ENCODE peak calls at places on chromosomes 1 and 21, in six cellular contexts. G is left lung, S is progenitor cell of endocrine pancreas, L is AG09309, O is ovary, Q is A549. V is an unnamed sample.
A peak's percentile ranks its signal among the peaks of the same experiment; 100 is the strongest.

GRCh38 chr1:218939095-218939494 is 234.6 kb upstream of the LYPLAL1 start:
- DNase-seq in G (no peak), S (no peak), L (no peak), O (no peak), Q (peak; percentile 12), V (no peak)

GRCh38 chr1:238252033-238252802 is 361.5 kb upstream of the ZP4 start:
- DNase-seq in G (no peak), S (peak; percentile 23), L (no peak), O (peak; percentile 41), Q (peak; percentile 10), V (no peak)

GRCh38 chr1:20964540-20965484 is 177.7 kb upstream of the HP1BP3 start:
- DNase-seq in G (no peak), S (no peak), L (no peak), O (no peak), Q (no peak), V (no peak)

GRCh38 chr1:205932776-205933175 is 10.5 kb downstream of the SLC26A9 start:
- DNase-seq in G (no peak), S (no peak), L (no peak), O (no peak), Q (no peak), V (no peak)

GRCh38 chr1:1006305-1007159 is 6.6 kb upstream of the HES4 start:
- DNase-seq in G (peak; percentile 67), S (peak; percentile 11), L (no peak), O (peak; percentile 29), Q (no peak), V (no peak)

GRCh38 chr1:24415910-24416665 is 486 bp downstream of the NIPAL3 start:
- DNase-seq in G (no peak), S (no peak), L (no peak), O (no peak), Q (peak; percentile 12), V (no peak)

GRCh38 chr1:59568158-59568935 is 246.4 kb upstream of the HOOK1 start:
- DNase-seq in G (no peak), S (no peak), L (no peak), O (no peak), Q (no peak), V (no peak)

GRCh38 chr1:11488966-11489625 is 10.1 kb downstream of the DISP3 start:
- DNase-seq in G (no peak), S (no peak), L (no peak), O (no peak), Q (no peak), V (no peak)

GRCh38 chr1:235872270-235872669 is 5.6 kb upstream of the LYST start:
- DNase-seq in G (no peak), S (no peak), L (no peak), O (no peak), Q (no peak), V (no peak)

GRCh38 chr1:169132512-169133227 is 26.2 kb downstream of the ATP1B1 start:
- DNase-seq in G (no peak), S (no peak), L (no peak), O (no peak), Q (no peak), V (no peak)

GRCh38 chr1:239387304-239388231 is 1.2 kb downstream of the CHRM3 start:
- DNase-seq in G (peak; percentile 74), S (peak; percentile 10), L (no peak), O (peak; percentile 53), Q (peak; percentile 10), V (no peak)

GRCh38 chr1:110125810-110126209 is 13.6 kb downstream of the UBL4B start:
- DNase-seq in G (no peak), S (no peak), L (no peak), O (no peak), Q (no peak), V (no peak)

GRCh38 chr1:61403863-61404615 is 320.9 kb downstream of the TM2D1 start:
- DNase-seq in G (no peak), S (no peak), L (no peak), O (peak; percentile 20), Q (no peak), V (no peak)

GRCh38 chr1:8297245-8297644 is 20.7 kb upstream of the SLC45A1 start:
- DNase-seq in G (no peak), S (no peak), L (no peak), O (no peak), Q (no peak), V (no peak)

GRCh38 chr1:194296201-194296600 is 1109.8 kb upstream of the B3GALT2 start:
- DNase-seq in G (no peak), S (no peak), L (no peak), O (no peak), Q (no peak), V (no peak)

GRCh38 chr1:206826409-206826808 is 39.0 kb upstream of the IL20 start:
- DNase-seq in G (no peak), S (no peak), L (no peak), O (no peak), Q (no peak), V (no peak)

GRCh38 chr21:25857308-25858099 is 122.7 kb downstream of the GABPA start:
- DNase-seq in G (no peak), S (no peak), L (no peak), O (no peak), Q (no peak), V (no peak)

GRCh38 chr1:36133484-36133883 is 8.5 kb upstream of the COL8A2 start:
- DNase-seq in G (no peak), S (no peak), L (peak; percentile 97), O (peak; percentile 54), Q (peak; percentile 47), V (no peak)

GRCh38 chr1:109772658-109773202 is 9.0 kb upstream of the EPS8L3 start:
- DNase-seq in G (peak; percentile 60), S (no peak), L (no peak), O (peak; percentile 27), Q (no peak), V (no peak)

GRCh38 chr1:100713636-100714035 is 5.9 kb upstream of the VCAM1 start:
- DNase-seq in G (no peak), S (no peak), L (no peak), O (no peak), Q (no peak), V (peak; percentile 35)

GRCh38 chr1:240149488-240150094 is 57.9 kb downstream of the FMN2 start:
- DNase-seq in G (no peak), S (no peak), L (no peak), O (no peak), Q (peak; percentile 22), V (no peak)

GRCh38 chr21:17725339-17725738 is 93.8 kb downstream of the C21orf91 start:
- DNase-seq in G (no peak), S (no peak), L (no peak), O (no peak), Q (no peak), V (no peak)

DNA sequence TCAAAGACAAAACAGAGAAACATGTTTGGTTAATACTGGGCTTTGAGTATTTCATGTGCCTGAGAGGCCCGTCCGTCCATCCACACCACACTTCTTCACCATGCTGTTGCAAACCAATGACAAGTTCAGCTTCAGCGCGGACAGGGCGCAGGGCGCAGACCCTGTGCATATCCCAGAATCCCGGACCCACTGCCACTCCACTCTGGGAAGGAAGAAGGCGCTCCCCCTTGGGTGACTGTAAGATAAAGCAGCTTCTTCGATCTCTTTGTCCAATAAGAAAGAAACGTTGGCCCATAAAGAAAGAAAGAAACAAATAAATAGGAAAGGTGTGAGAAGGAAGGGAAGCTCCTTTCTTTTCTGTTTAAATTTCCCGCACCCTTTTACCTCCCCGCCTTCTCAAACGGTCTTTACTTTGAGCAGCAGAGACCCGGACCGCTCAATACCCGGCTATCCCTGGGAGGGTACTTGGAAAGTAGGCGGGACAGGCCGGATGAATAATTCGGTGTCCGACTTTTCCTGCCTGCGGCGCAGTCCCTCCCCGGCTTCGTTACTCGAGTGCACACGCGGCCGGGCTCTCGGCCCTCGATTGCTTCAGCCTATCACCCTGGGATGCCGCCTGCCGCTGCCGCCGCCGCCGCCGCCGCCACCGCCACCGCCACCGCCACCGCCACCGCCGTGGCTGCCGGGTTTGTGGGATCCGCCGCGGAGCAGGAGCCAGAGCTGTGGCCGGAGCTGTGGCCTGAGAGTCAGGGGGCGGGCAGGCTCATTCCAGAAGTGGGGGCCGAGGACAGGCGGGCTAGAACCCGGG is 550 bp upstream of the RASAL2 start:
- DNase-seq in G (peak; percentile 94), S (peak; percentile 85), L (peak; percentile 88), O (peak; percentile 90), Q (peak; percentile 98), V (no peak)
- TF ChIP-seq CTCF in G (no peak), S (peak; percentile 10), L (no peak), O (no peak), Q (peak; percentile 14), V (no peak)

GRCh38 chr1:6962956-6963915 is 178.0 kb downstream of the CAMTA1 start:
- DNase-seq in G (no peak), S (peak; percentile 52), L (no peak), O (no peak), Q (peak; percentile 86), V (no peak)
- TF ChIP-seq CTCF in G (no peak), S (no peak), L (no peak), O (no peak), Q (peak; percentile 35), V (no peak)

DNA sequence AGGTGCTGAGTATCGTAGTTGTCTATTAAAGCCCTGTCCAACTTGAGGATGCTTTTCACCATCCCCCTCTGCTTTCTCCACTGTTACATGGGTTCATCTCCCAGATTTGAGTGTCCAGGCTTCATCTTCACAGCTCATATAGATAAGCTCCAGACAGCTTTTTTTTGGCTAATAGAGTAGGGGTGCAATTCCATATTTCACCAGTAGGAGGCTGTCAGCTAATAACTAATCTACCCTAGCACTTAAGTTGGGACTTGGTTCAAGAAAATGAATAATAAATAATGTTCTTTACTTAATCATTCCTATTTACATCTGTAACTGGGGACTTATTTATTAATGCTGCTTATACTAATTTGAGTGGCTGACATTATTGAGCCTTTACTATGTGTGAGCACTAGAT is 124.5 kb downstream of the IGSF21 start:
- DNase-seq in G (no peak), S (no peak), L (no peak), O (no peak), Q (no peak), V (no peak)
- TF ChIP-seq CTCF in G (peak; percentile 17), S (peak; percentile 37), L (peak; percentile 11), O (no peak), Q (no peak), V (no peak)

GRCh38 chr21:46326110-46326703 is 2.3 kb downstream of the PCNT start:
- DNase-seq in G (peak; percentile 10), S (no peak), L (no peak), O (no peak), Q (no peak), V (no peak)

GRCh38 chr21:46323710-46324389 is at the start of the genes C21orf58 and PCNT:
- DNase-seq in G (peak; percentile 97), S (peak; percentile 95), L (peak; percentile 89), O (peak; percentile 98), Q (peak; percentile 89), V (peak; percentile 99)

GRCh38 chr21:46324390-46325072 is 575 bp downstream of the PCNT start:
- DNase-seq in G (peak; percentile 96), S (peak; percentile 75), L (peak; percentile 13), O (peak; percentile 91), Q (peak; percentile 44), V (peak; percentile 90)

GRCh38 chr21:46323227-46323709 is 402 bp downstream of the C21orf58 start:
- DNase-seq in G (no peak), S (no peak), L (no peak), O (no peak), Q (no peak), V (no peak)

GRCh38 chr21:46325073-46325912 is 1.3 kb downstream of the PCNT start:
- DNase-seq in G (peak; percentile 89), S (peak; percentile 30), L (no peak), O (peak; percentile 63), Q (peak; percentile 65), V (peak; percentile 27)
- TF ChIP-seq CTCF in G (no peak), S (no peak), L (peak; percentile 38), O (no peak), Q (peak; percentile 8), V (no peak)

GRCh38 chr1:9317591-9318331 is 25.1 kb downstream of the SPSB1 start:
- DNase-seq in G (peak; percentile 61), S (no peak), L (no peak), O (peak; percentile 80), Q (no peak), V (no peak)
- TF ChIP-seq CTCF in G (no peak), S (no peak), L (no peak), O (no peak), Q (no peak), V (no peak)

V was measured in natural killer cell.